ENCODE peak calls at places on chromosomes 2 and 18, in eight cellular contexts. V is NCI-H2171 treated with DMSO at 0.1 percent for 48 hours; P is GM20000; J is GM03348; R is CD8-positive, alpha-beta memory T cell; U is GM12865; A is NCI-H2081; Y is iris pigment epithelial cell. S is an unnamed sample.

GRCh38 chr2:234611209-234611608 is 114.3 kb upstream of the ARL4C start:
- DNase-seq in V (no peak), P (no peak), J (no peak), R (no peak), U (no peak), A (no peak), Y (no peak), S (peak; percentile 28)

GRCh38 chr2:174485763-174486613 is 841 bp downstream of the GPR155 start:
- DNase-seq in V (peak; percentile 85), P (peak; percentile 15), J (peak; percentile 21), R (peak; percentile 12), U (peak; percentile 35), A (no peak), Y (peak; percentile 69), S (peak; percentile 77)

GRCh38 chr2:2271471-2271941 is 59.6 kb downstream of the MYT1L start:
- DNase-seq in V (no peak), P (no peak), J (no peak), R (no peak), U (no peak), A (no peak), Y (no peak), S (no peak)

GRCh38 chr2:152335851-152336102 is 803 bp downstream of the FMNL2 start:
- DNase-seq in V (no peak), P (peak; percentile 59), J (no peak), R (no peak), U (no peak), A (no peak), Y (no peak), S (no peak)

GRCh38 chr18:63182861-63183260 is 136.7 kb downstream of the BCL2 start:
- DNase-seq in V (no peak), P (no peak), J (no peak), R (no peak), U (peak; percentile 37), A (no peak), Y (no peak), S (no peak)

GRCh38 chr2:1736045-1736444 is 8.3 kb downstream of the PXDN start:
- DNase-seq in V (no peak), P (no peak), J (peak; percentile 43), R (no peak), U (no peak), A (no peak), Y (no peak), S (no peak)

GRCh38 chr2:203869610-203870042 is 2.1 kb downstream of the CTLA4 start:
- DNase-seq in V (peak; percentile 53), P (no peak), J (no peak), R (peak; percentile 53), U (no peak), A (no peak), Y (no peak), S (peak; percentile 28)

GRCh38 chr2:224669449-224669848 is 46.7 kb downstream of the CCDC195 start:
- DNase-seq in V (no peak), P (no peak), J (no peak), R (no peak), U (no peak), A (no peak), Y (no peak), S (no peak)

GRCh38 chr18:62788891-62789290 is 73.5 kb downstream of the PHLPP1 start:
- DNase-seq in V (no peak), P (no peak), J (no peak), R (no peak), U (no peak), A (peak; percentile 9), Y (peak; percentile 54), S (no peak)

GRCh38 chr2:170218931-170219330 is 41.0 kb downstream of the MYO3B start:
- DNase-seq in V (peak; percentile 60), P (no peak), J (no peak), R (no peak), U (no peak), A (no peak), Y (no peak), S (no peak)

GRCh38 chr2:240255811-240256703 is 115.6 kb upstream of the OTOS start:
- DNase-seq in V (no peak), P (no peak), J (peak; percentile 4), R (no peak), U (no peak), A (no peak), Y (no peak), S (no peak)

GRCh38 chr2:162749456-162749855 is 89.1 kb downstream of the KCNH7 start:
- DNase-seq in V (no peak), P (no peak), J (no peak), R (no peak), U (no peak), A (no peak), Y (no peak), S (no peak)

GRCh38 chr2:191666733-191667132 is 11.2 kb upstream of the NABP1 start:
- DNase-seq in V (no peak), P (peak; percentile 25), J (no peak), R (no peak), U (peak; percentile 82), A (no peak), Y (peak; percentile 59), S (no peak)

GRCh38 chr2:130836501-130837174 is at the start of gene ARHGEF4:
- DNase-seq in V (peak; percentile 35), P (peak; percentile 75), J (peak; percentile 41), R (no peak), U (peak; percentile 10), A (no peak), Y (no peak), S (no peak)

GRCh38 chr18:63848159-63848558 is 39.3 kb upstream of the SERPINB2 start:
- DNase-seq in V (peak; percentile 38), P (peak; percentile 13), J (peak; percentile 51), R (no peak), U (peak; percentile 67), A (peak; percentile 53), Y (peak; percentile 62), S (no peak)

GRCh38 chr2:86097114-86097896 is 8.4 kb downstream of the POLR1A start:
- DNase-seq in V (no peak), P (no peak), J (no peak), R (no peak), U (no peak), A (no peak), Y (no peak), S (no peak)

GRCh38 chr2:174697267-174697666 is 67.0 kb downstream of the CHRNA1 start:
- DNase-seq in V (peak; percentile 64), P (peak; percentile 82), J (peak; percentile 87), R (peak; percentile 37), U (peak; percentile 77), A (peak; percentile 77), Y (peak; percentile 57), S (peak; percentile 71)

GRCh38 chr2:11807156-11808015 is 61.0 kb downstream of the LPIN1 start:
- DNase-seq in V (no peak), P (no peak), J (no peak), R (no peak), U (no peak), A (no peak), Y (no peak), S (no peak)

GRCh38 chr2:120691410-120691809 is 44.3 kb upstream of the GLI2 start:
- DNase-seq in V (peak; percentile 85), P (no peak), J (no peak), R (no peak), U (no peak), A (no peak), Y (no peak), S (peak; percentile 51)

GRCh38 chr2:213177685-213178084 is 26.3 kb upstream of the IKZF2 start:
- DNase-seq in V (no peak), P (no peak), J (no peak), R (no peak), U (no peak), A (no peak), Y (no peak), S (no peak)

GRCh38 chr18:12741351-12741750 is 38.5 kb downstream of the PSMG2 start:
- DNase-seq in V (peak; percentile 82), P (no peak), J (no peak), R (no peak), U (no peak), A (peak; percentile 22), Y (peak; percentile 83), S (no peak)

GRCh38 chr2:157444643-157445040 is 753 bp upstream of the CYTIP start:
- DNase-seq in V (no peak), P (no peak), J (no peak), R (no peak), U (peak; percentile 83), A (no peak), Y (no peak), S (no peak)

GRCh38 chr2:166632616-166633015 is 138.6 kb upstream of the SCN7A start:
- DNase-seq in V (no peak), P (no peak), J (no peak), R (no peak), U (no peak), A (no peak), Y (peak; percentile 98), S (peak; percentile 62)

GRCh38 chr2:39215545-39215944 is 28.2 kb downstream of the CDKL4 start:
- DNase-seq in V (no peak), P (no peak), J (no peak), R (no peak), U (no peak), A (no peak), Y (no peak), S (no peak)

GRCh38 chr18:53134711-53135110 is 794.7 kb downstream of the DCC start:
- DNase-seq in V (no peak), P (no peak), J (no peak), R (no peak), U (no peak), A (no peak), Y (no peak), S (no peak)

GRCh38 chr2:200590090-200590489 is 4.3 kb downstream of the AOX1 start:
- DNase-seq in V (no peak), P (no peak), J (peak; percentile 38), R (no peak), U (no peak), A (no peak), Y (peak; percentile 41), S (no peak)

GRCh38 chr2:44326548-44327269 is 34.6 kb downstream of the PREPL start:
- DNase-seq in V (no peak), P (no peak), J (no peak), R (no peak), U (no peak), A (no peak), Y (no peak), S (no peak)

GRCh38 chr2:234329202-234329930 is 167.5 kb downstream of the ARL4C start:
- DNase-seq in V (no peak), P (no peak), J (no peak), R (no peak), U (no peak), A (no peak), Y (no peak), S (no peak)

GRCh38 chr18:56076735-56077134 is 488.7 kb upstream of the TCF4 start:
- DNase-seq in V (no peak), P (no peak), J (no peak), R (no peak), U (no peak), A (no peak), Y (no peak), S (no peak)

GRCh38 chr2:49914281-49914680 is 760.0 kb upstream of the FSHR start:
- DNase-seq in V (no peak), P (no peak), J (no peak), R (no peak), U (no peak), A (no peak), Y (peak; percentile 0), S (no peak)

GRCh38 chr2:214019229-214019972 is 391.5 kb upstream of the VWC2L start:
- DNase-seq in V (no peak), P (no peak), J (peak; percentile 85), R (no peak), U (no peak), A (no peak), Y (peak; percentile 97), S (no peak)

GRCh38 chr2:219702796-219703545 is 75.5 kb downstream of the SLC4A3 start:
- DNase-seq in V (no peak), P (no peak), J (peak; percentile 21), R (no peak), U (no peak), A (no peak), Y (no peak), S (no peak)

GRCh38 chr2:7627587-7627986 is 710.4 kb downstream of the RNF144A start:
- DNase-seq in V (no peak), P (no peak), J (peak; percentile 17), R (no peak), U (no peak), A (no peak), Y (no peak), S (no peak)

GRCh38 chr2:18690342-18690741 is 101.0 kb upstream of the NT5C1B start:
- DNase-seq in V (no peak), P (no peak), J (no peak), R (no peak), U (no peak), A (no peak), Y (no peak), S (peak; percentile 11)